ENCODE peak calls at places on chromosomes 11 and 22, in nine cellular contexts. N, K, C, H, Y, R, L, J and D are unnamed samples.

GRCh38 chr11:69640995-69641581 is at the start of gene CCND1:
- DNase-seq in N (peak; percentile 88), K (peak; percentile 87), C (no peak), H (no peak), Y (no peak), R (peak; percentile 71), L (peak; percentile 85), J (no peak), D (peak; percentile 92)

GRCh38 chr11:73995247-73995646 is 12.6 kb upstream of the UCP2 start:
- DNase-seq in N (no peak), K (no peak), C (no peak), H (no peak), Y (no peak), R (no peak), L (no peak), J (no peak), D (no peak)

GRCh38 chr11:12377106-12377823 is at the start of gene PARVA:
- DNase-seq in N (peak; percentile 71), K (no peak), C (no peak), H (peak; percentile 45), Y (no peak), R (peak; percentile 25), L (peak; percentile 76), J (peak; percentile 71), D (peak; percentile 69)

GRCh38 chr22:36253523-36254490 is 874 bp downstream of the APOL1 start:
- DNase-seq in N (peak; percentile 73), K (no peak), C (no peak), H (no peak), Y (no peak), R (no peak), L (peak; percentile 58), J (peak; percentile 61), D (no peak)

GRCh38 chr11:133907216-133907615 is 49.6 kb downstream of the IGSF9B start:
- DNase-seq in N (no peak), K (peak; percentile 46), C (no peak), H (no peak), Y (no peak), R (no peak), L (no peak), J (no peak), D (no peak)

GRCh38 chr11:34205326-34206035 is 100.1 kb downstream of the NAT10 start:
- DNase-seq in N (no peak), K (no peak), C (no peak), H (no peak), Y (no peak), R (no peak), L (no peak), J (no peak), D (no peak)

GRCh38 chr22:19244600-19245352 is 46.7 kb downstream of the CLTCL1 start:
- DNase-seq in N (no peak), K (no peak), C (no peak), H (no peak), Y (no peak), R (no peak), L (no peak), J (no peak), D (no peak)

GRCh38 chr22:25448435-25449051 is 115.9 kb upstream of the GRK3 start:
- DNase-seq in N (no peak), K (no peak), C (no peak), H (no peak), Y (no peak), R (peak; percentile 7), L (no peak), J (no peak), D (no peak)

GRCh38 chr22:42662114-42663021 is 13.2 kb upstream of the CYB5R3 start:
- DNase-seq in N (peak; percentile 82), K (peak; percentile 95), C (peak; percentile 70), H (peak; percentile 71), Y (peak; percentile 86), R (peak; percentile 78), L (peak; percentile 87), J (peak; percentile 83), D (peak; percentile 87)

GRCh38 chr11:96092511-96092910 is 168.6 kb upstream of the MTMR2 start:
- DNase-seq in N (no peak), K (no peak), C (no peak), H (no peak), Y (no peak), R (no peak), L (no peak), J (no peak), D (no peak)

GRCh38 chr11:100328626-100329340 is 358.3 kb upstream of the ARHGAP42 start:
- DNase-seq in N (no peak), K (no peak), C (no peak), H (no peak), Y (no peak), R (no peak), L (no peak), J (no peak), D (no peak)

GRCh38 chr11:120329556-120329955 is 4.5 kb downstream of the TLCD5 start:
- DNase-seq in N (no peak), K (no peak), C (no peak), H (no peak), Y (no peak), R (no peak), L (no peak), J (no peak), D (no peak)

GRCh38 chr11:71080239-71081097 is 171.9 kb downstream of the SHANK2 start:
- DNase-seq in N (peak; percentile 74), K (no peak), C (peak; percentile 52), H (peak; percentile 32), Y (peak; percentile 47), R (peak; percentile 77), L (peak; percentile 62), J (no peak), D (peak; percentile 77)

GRCh38 chr11:44329472-44330230 is 19.7 kb upstream of the ALX4 start:
- DNase-seq in N (no peak), K (no peak), C (no peak), H (no peak), Y (no peak), R (no peak), L (no peak), J (no peak), D (no peak)

GRCh38 chr22:40177738-40178416 is at the start of gene TNRC6B:
- DNase-seq in N (peak; percentile 85), K (peak; percentile 76), C (peak; percentile 30), H (peak; percentile 92), Y (peak; percentile 40), R (peak; percentile 59), L (peak; percentile 80), J (peak; percentile 65), D (peak; percentile 93)
- TF ChIP-seq POLR2A in N (peak; percentile 100), K (peak; percentile 77), C (peak; percentile 99), H (peak; percentile 70), Y (peak; percentile 99), R (peak; percentile 54), L (peak; percentile 99), J (peak; percentile 82), D (peak; percentile 99)

DNA sequence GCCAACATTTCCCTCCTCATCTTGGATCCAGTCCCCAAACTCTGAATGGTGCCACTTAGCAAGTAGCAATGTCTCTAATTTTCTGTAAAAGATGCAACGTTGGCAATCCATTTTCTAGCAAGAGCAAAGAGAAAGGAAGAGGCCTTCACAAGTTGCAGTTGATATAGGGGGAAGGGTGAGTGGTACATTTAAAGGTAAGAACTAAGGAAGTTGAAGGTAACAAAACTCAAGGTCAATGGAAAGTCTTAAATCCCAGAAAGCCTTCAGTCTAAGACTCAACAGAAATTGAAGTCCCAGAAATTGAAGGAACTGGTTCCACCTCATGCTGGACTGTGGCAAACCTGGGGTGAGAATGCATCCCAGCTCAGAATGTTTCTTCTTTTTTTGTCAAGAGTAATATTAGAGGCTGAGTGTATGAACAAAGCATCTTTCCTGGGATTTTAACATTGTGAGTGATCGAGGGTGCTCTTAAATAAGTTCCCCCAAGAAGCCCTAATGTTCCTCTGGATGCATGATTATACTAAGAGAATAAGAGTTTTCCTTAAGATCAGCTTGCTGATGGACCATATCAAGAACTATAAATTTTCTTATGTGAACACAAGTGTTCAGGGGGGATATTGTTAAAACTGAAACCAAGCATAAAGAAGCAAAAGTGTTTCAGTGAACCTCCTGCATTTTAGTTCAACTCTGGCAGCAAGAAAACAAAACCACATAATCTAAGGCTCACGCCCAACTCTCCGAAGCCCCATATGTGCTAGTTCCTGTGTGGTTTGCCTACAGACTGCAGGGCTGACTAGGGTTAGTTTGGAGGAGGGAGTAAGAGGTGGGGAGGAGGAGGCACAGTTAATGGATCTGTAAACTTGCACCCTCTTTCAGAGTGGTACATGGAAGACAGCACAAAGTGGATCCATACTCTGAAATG is at the start of gene GRAP2:
- DNase-seq in N (no peak), K (no peak), C (peak; percentile 10), H (no peak), Y (peak; percentile 25), R (no peak), L (peak; percentile 32), J (no peak), D (no peak)
- TF ChIP-seq POLR2A in N (no peak), K (no peak), C (no peak), H (no peak), Y (no peak), R (no peak), L (peak; percentile 60), J (no peak), D (no peak)

GRCh38 chr22:21735198-21736083 is at the start of gene YPEL1:
- DNase-seq in N (peak; percentile 98), K (peak; percentile 99), C (peak; percentile 98), H (peak; percentile 93), Y (peak; percentile 90), R (peak; percentile 77), L (peak; percentile 97), J (peak; percentile 96), D (peak; percentile 95)

GRCh38 chr22:21736948-21737347 is 1.4 kb upstream of the YPEL1 start:
- DNase-seq in N (no peak), K (no peak), C (no peak), H (no peak), Y (no peak), R (no peak), L (no peak), J (no peak), D (no peak)

GRCh38 chr22:21734540-21735197 is 925 bp downstream of the YPEL1 start:
- DNase-seq in N (no peak), K (no peak), C (no peak), H (no peak), Y (no peak), R (no peak), L (no peak), J (no peak), D (no peak)

GRCh38 chr22:21738081-21738480 is 2.5 kb upstream of the YPEL1 start:
- DNase-seq in N (no peak), K (no peak), C (no peak), H (no peak), Y (no peak), R (no peak), L (no peak), J (no peak), D (no peak)

GRCh38 chr22:21736084-21736642 is 569 bp upstream of the YPEL1 start:
- DNase-seq in N (no peak), K (no peak), C (no peak), H (no peak), Y (no peak), R (no peak), L (no peak), J (no peak), D (no peak)
- TF ChIP-seq POLR2A in N (no peak), K (no peak), C (no peak), H (no peak), Y (no peak), R (peak; percentile 57), L (no peak), J (peak; percentile 32), D (no peak)

DNA sequence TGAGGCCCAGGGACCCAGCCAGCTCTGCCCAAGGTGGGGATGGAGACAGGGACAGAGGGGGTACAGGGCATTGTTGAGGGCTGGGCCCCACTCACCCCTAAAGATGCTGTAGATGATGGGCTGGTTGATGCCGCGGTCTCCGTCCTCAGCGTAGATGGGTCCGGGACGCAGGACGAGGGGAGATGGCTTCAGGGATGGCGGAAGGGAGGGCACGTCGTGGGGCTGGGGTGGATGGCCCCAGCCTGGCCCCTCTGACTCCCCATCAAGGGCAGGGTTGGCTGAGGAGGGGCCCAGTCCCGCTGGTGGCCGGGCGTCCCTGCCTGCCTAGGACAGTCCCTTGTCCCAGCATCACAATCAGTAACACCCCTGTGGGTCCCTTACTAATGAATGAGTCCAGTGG is 4.5 kb upstream of the IRF7 start:
- DNase-seq in N (no peak), K (peak; percentile 54), C (no peak), H (no peak), Y (no peak), R (no peak), L (no peak), J (no peak), D (no peak)
- TF ChIP-seq POLR2A in N (no peak), K (no peak), C (no peak), H (no peak), Y (no peak), R (no peak), L (no peak), J (no peak), D (no peak)